ENCODE peak calls at places on chromosomes 5 and 9, in six cellular contexts. K is adrenal gland, L is GM12878, J is Caco-2, N is mucosa of descending colon, W is PC-3. V is an unnamed sample. For H3K4me1, the result is how much of the 10 kb centered on the place peaks cover.

GRCh38 chr5:96661841-96662724 is at the start of gene CAST:
- DNase-seq in K (peak), L (peak), J (peak), N (peak), W (peak), V (peak)

GRCh38 chr5:145937432-145938250 is 1.3 kb downstream of the SH3RF2 start:
- DNase-seq in K (no peak), L (no peak), J (peak), N (peak), W (peak), V (no peak)

GRCh38 chr5:154972476-154973080 is 31.7 kb downstream of the MRPL22 start:
- DNase-seq in K (peak), L (no peak), J (peak), N (no peak), W (peak), V (no peak)

GRCh38 chr5:43288269-43288831 is 24.9 kb downstream of the HMGCS1 start:
- DNase-seq in K (no peak), L (no peak), J (no peak), N (no peak), W (peak), V (no peak)

GRCh38 chr9:886886-887285 is 45.4 kb downstream of the DMRT1 start:
- DNase-seq in K (no peak), L (no peak), J (no peak), N (no peak), W (no peak), V (no peak)

GRCh38 chr5:168048486-168048885 is 243.0 kb upstream of the WWC1 start:
- DNase-seq in K (no peak), L (no peak), J (no peak), N (no peak), W (no peak), V (no peak)

GRCh38 chr9:6562194-6562593 is 83.3 kb downstream of the GLDC start:
- DNase-seq in K (no peak), L (no peak), J (no peak), N (no peak), W (no peak), V (no peak)

GRCh38 chr5:144191998-144192397 is 21.3 kb downstream of the KCTD16 start:
- DNase-seq in K (no peak), L (peak), J (no peak), N (no peak), W (peak), V (peak)

GRCh38 chr9:116905131-116905724 is 218.1 kb downstream of the TRIM32 start:
- DNase-seq in K (no peak), L (no peak), J (no peak), N (no peak), W (no peak), V (no peak)

GRCh38 chr9:2859776-2860379 is 16.0 kb upstream of the PUM3 start:
- DNase-seq in K (peak), L (no peak), J (peak), N (no peak), W (peak), V (no peak)

GRCh38 chr9:131480258-131480657 is 22.5 kb upstream of the POMT1 start:
- DNase-seq in K (no peak), L (no peak), J (no peak), N (no peak), W (peak), V (no peak)

GRCh38 chr9:125996671-125997509 is 249.7 kb downstream of the PBX3 start:
- DNase-seq in K (no peak), L (no peak), J (no peak), N (peak), W (no peak), V (no peak)

GRCh38 chr5:3996871-3997410 is 401.3 kb downstream of the IRX1 start:
- DNase-seq in K (no peak), L (no peak), J (no peak), N (no peak), W (no peak), V (no peak)
- H3K4me1 ChIP-seq in K (under half), L (under half), J (under half), N (under half), W (under half), V (under half)

GRCh38 chr9:124045830-124046177 is 34.2 kb downstream of the LHX2 start:
- DNase-seq in K (no peak), L (no peak), J (no peak), N (no peak), W (no peak), V (no peak)
- H3K4me3 ChIP-seq in K (peak), L (no peak), J (no peak), N (no peak), W (peak), V (no peak)

GRCh38 chr9:95049761-95050160 is 267.7 kb downstream of the FANCC start:
- DNase-seq in K (no peak), L (no peak), J (no peak), N (no peak), W (no peak), V (no peak)
- H3K4me1 ChIP-seq in K (under half), L (under half), J (under half), N (under half), W (under half), V (under half)

DNA sequence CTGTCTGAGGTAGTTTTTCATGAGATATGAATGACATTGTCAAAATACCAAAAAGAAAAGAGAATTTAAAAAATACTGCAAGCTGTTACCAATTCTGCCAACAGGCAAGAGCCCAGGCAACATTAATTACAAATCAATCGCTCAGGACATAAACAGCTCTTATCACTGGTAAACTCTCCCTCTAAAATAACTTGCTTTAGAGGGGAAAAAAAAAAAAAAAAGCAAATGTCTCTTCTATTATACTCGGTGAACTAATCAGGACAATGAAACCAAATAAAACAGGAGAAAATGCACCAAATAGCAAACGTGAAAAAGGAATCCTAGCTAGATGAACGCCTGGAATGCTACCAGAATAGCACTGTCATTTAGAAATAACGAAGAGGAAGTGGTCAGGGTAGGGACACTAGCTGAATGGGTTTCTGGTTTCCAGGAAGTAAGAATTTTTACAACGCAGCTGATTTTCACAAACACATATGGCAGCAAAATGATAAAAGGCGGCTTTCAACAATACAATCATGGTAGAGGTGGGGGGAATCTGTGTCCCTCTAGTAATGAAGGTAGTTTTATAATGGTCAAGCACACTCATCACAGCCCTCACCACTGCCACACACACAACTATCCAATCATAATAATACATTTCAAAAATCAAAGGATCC is 94.9 kb downstream of the DENND1A start:
- DNase-seq in K (no peak), L (peak), J (no peak), N (no peak), W (no peak), V (no peak)
- H3K4me3 ChIP-seq in K (no peak), L (no peak), J (no peak), N (no peak), W (no peak), V (no peak)

DNA sequence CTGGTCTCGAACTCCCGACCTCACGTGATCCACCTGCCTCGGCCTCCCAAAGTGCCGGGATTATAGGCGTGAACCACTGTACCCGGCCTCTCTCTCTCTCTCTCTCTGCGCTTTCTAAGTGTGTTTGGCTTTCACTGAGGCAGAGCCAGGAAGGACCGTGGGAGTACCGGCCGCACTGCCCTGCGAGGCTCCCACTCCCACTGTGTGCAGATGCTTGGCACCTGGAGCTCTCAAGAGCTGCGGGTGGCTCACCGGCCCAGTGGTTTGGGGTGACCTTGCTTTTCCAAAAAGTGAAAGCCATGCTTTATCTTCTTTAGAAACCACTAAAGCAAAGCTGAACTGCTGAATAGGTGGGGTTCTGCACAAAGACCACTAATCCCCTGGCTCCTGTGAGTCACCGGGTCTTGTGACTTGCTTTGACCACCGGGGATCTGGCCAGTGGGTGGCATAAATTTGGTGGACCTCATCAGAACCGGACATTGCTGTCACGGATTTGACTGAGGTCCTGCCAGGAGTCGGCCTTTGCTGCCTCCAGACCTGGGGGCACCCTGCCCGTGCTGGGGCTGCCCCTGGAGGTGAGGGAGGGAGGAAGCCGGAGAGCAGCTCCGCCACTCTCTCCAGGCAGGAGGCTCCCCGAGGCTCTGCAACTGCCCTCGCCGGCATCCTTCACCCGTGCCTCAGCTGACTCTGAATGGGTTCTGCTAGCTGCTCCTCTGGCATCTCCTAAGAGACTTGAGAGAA is 228.9 kb downstream of the FANCC start:
- DNase-seq in K (no peak), L (no peak), J (no peak), N (no peak), W (no peak), V (no peak)
- H3K4me1 ChIP-seq in K (under half), L (under half), J (under half), N (under half), W (under half), V (under half)

GRCh38 chr9:93671030-93671358 is 94.6 kb downstream of the PHF2 start:
- DNase-seq in K (peak), L (no peak), J (no peak), N (no peak), W (no peak), V (no peak)
- H3K4me3 ChIP-seq in K (no peak), L (no peak), J (no peak), N (no peak), W (no peak), V (no peak)

GRCh38 chr9:77819672-77820071 is 171.6 kb upstream of the GNA14 start:
- DNase-seq in K (no peak), L (no peak), J (no peak), N (no peak), W (no peak), V (no peak)

GRCh38 chr9:77816641-77817341 is 168.7 kb upstream of the GNA14 start:
- DNase-seq in K (no peak), L (no peak), J (no peak), N (no peak), W (no peak), V (no peak)

GRCh38 chr9:77815260-77815659 is 167.1 kb upstream of the GNA14 start:
- DNase-seq in K (no peak), L (no peak), J (no peak), N (no peak), W (peak), V (no peak)

GRCh38 chr9:77820293-77820954 is 172.3 kb upstream of the GNA14 start:
- DNase-seq in K (no peak), L (no peak), J (no peak), N (no peak), W (peak), V (no peak)

GRCh38 chr9:77817590-77818311 is 169.6 kb upstream of the GNA14 start:
- DNase-seq in K (no peak), L (no peak), J (no peak), N (no peak), W (no peak), V (no peak)
- H3K4me1 ChIP-seq in K (under half), L (under half), J (under half), N (under half), W (under half), V (under half)

DNA sequence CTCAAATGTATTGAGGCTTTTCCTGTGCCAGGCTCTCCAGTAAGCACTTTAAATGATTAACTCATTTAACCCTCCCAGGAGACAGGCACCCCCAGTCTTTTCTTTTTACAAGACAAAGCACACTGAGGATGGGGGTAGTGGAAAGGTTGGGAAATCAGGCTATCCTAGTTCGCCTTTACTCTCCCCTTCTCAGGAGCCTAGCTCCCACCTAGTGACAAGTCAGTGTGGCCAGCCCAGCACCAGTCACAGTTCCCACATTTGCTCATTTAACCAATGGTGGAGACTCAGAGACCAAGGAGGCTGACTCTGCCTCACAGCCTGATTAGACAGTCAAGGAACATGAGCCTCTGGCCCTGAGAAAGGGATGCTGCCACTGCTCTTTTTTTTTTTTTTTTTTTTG is 3.5 kb downstream of the ALDH7A1 start:
- DNase-seq in K (no peak), L (no peak), J (no peak), N (no peak), W (no peak), V (no peak)
- H3K4me3 ChIP-seq in K (no peak), L (no peak), J (no peak), N (no peak), W (no peak), V (no peak)

GRCh38 chr9:101326035-101326434 is 58.8 kb downstream of the BAAT start:
- DNase-seq in K (no peak), L (no peak), J (no peak), N (no peak), W (no peak), V (no peak)
- H3K4me1 ChIP-seq in K (under half), L (under half), J (half or more), N (under half), W (under half), V (under half)

DNA sequence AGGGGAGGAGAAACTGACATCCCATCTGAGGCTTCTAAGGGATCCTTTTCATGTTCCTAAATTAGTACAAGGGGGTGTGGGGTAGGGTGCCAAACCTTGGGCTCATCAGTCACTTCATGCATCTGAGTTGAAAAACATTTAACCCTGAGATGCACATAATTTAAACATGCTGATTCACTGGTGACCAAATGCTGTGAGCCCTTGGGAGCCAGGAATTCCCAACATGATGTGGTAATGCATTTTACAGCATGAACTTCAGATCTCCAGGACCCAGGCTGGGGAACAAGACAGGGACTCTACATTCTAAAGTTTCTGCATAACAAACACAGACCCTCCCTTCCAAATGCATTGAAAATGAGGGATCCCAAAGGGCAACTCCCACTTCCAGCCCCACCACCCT is 322.2 kb downstream of the NDUFS4 start:
- DNase-seq in K (no peak), L (no peak), J (no peak), N (no peak), W (no peak), V (no peak)
- H3K4me3 ChIP-seq in K (no peak), L (no peak), J (no peak), N (no peak), W (no peak), V (no peak)

V was measured in CD4-positive, alpha-beta memory T cell.